ENCODE peak calls at places on chromosomes 16 and 17, in eight cellular contexts. J is tibial artery, M is H9, D is NCI-H774, A is IMR-90, X is HCEC 1CT, E is memory B cell, T is bronchial epithelial cell. Q is an unnamed sample.

GRCh38 chr16:23836404-23837291 is 865 bp downstream of the PRKCB start:
- DNase-seq in A (no peak), D (no peak), X (no peak), T (no peak), E (peak; percentile 40), J (no peak), M (peak; percentile 68), Q (peak; percentile 69)

GRCh38 chr16:11196286-11196828 is 59.6 kb downstream of the SOCS1 start:
- DNase-seq in D (no peak), T (no peak), M (no peak), A (peak; percentile 81), E (no peak), X (peak; percentile 30), J (no peak), Q (no peak)

GRCh38 chr16:16017812-16018211 is 68.4 kb downstream of the ABCC1 start:
- DNase-seq in M (no peak), T (no peak), E (no peak), X (no peak), A (peak; percentile 39), J (no peak), D (no peak), Q (no peak)

GRCh38 chr16:31477220-31478216 is 5.4 kb upstream of the SLC5A2 start:
- DNase-seq in D (no peak), A (no peak), J (no peak), T (no peak), E (no peak), X (no peak), M (peak; percentile 92), Q (peak; percentile 45)

GRCh38 chr17:36936455-36936934 is 780 bp upstream of the LHX1 start:
- DNase-seq in M (peak; percentile 93), D (no peak), E (no peak), X (no peak), J (no peak), T (no peak), A (no peak), Q (no peak)

GRCh38 chr16:87380875-87381274 is 2.7 kb downstream of the FBXO31 start:
- DNase-seq in D (no peak), X (peak; percentile 36), M (no peak), A (peak; percentile 61), T (no peak), J (no peak), E (no peak), Q (no peak)

GRCh38 chr17:41739661-41740352 is 5.4 kb upstream of the HAP1 start:
- DNase-seq in D (no peak), M (no peak), J (no peak), A (peak; percentile 24), T (peak; percentile 94), X (peak; percentile 59), E (no peak), Q (no peak)

GRCh38 chr17:1449412-1449967 is 6.5 kb downstream of the CRK start:
- DNase-seq in E (no peak), M (no peak), J (no peak), A (no peak), X (no peak), D (no peak), T (no peak), Q (no peak)

GRCh38 chr17:29168079-29168758 is 12.0 kb downstream of the MYO18A start:
- DNase-seq in D (no peak), A (no peak), E (no peak), J (no peak), X (no peak), M (no peak), T (no peak), Q (no peak)

GRCh38 chr16:65012357-65012756 is 109.5 kb downstream of the CDH11 start:
- DNase-seq in J (no peak), D (no peak), X (peak; percentile 59), A (peak; percentile 83), T (no peak), M (no peak), E (no peak), Q (no peak)

GRCh38 chr17:42323268-42323773 is 35.0 kb downstream of the STAT5A start:
- DNase-seq in X (no peak), M (no peak), E (no peak), T (no peak), J (no peak), A (no peak), D (no peak), Q (no peak)

Q was measured in activated naive CD8-positive, alpha-beta T cell treated with anti-CD3 and anti-CD28 coated beads for 36 hours.